ENCODE peak calls at places on chromosomes 4 and X, in four cellular contexts. One of them, this sample, is unnamed.

GRCh38 chr4:4755306-4755705 is 104.2 kb upstream of the MSX1 start:
- DNase-seq in lower lobe of right lung: no peak
- DNase-seq in ovary: no peak
- DNase-seq in heart left ventricle: no peak
- DNase-seq in this sample: no peak

GRCh38 chrX:51336584-51336983 is 4.0 kb downstream of the NUDT10 start:
- DNase-seq in lower lobe of right lung: no peak
- DNase-seq in ovary: peak; percentile 16
- DNase-seq in heart left ventricle: no peak
- DNase-seq in this sample: no peak

GRCh38 chr4:16530688-16531635 is 304.7 kb upstream of the TAPT1 start:
- DNase-seq in lower lobe of right lung: no peak
- DNase-seq in ovary: no peak
- DNase-seq in heart left ventricle: no peak
- DNase-seq in this sample: no peak

GRCh38 chr4:8238061-8238511 is 31.5 kb upstream of the HTRA3 start:
- DNase-seq in lower lobe of right lung: peak; percentile 53
- DNase-seq in ovary: no peak
- DNase-seq in heart left ventricle: no peak
- DNase-seq in this sample: peak; percentile 87

GRCh38 chr4:82044141-82044993 is 329.4 kb downstream of the HNRNPD start:
- DNase-seq in lower lobe of right lung: peak; percentile 81
- DNase-seq in ovary: peak; percentile 55
- DNase-seq in heart left ventricle: peak; percentile 22
- DNase-seq in this sample: peak; percentile 65

GRCh38 chr4:151408380-151408629 is 671 bp upstream of the FHIP1A start:
- DNase-seq in lower lobe of right lung: no peak
- DNase-seq in ovary: no peak
- DNase-seq in heart left ventricle: no peak
- DNase-seq in this sample: no peak

GRCh38 chr4:177453116-177453515 is 10.9 kb upstream of the AGA start:
- DNase-seq in lower lobe of right lung: no peak
- DNase-seq in ovary: no peak
- DNase-seq in heart left ventricle: no peak
- DNase-seq in this sample: no peak

GRCh38 chrX:53279296-53280237 is 1.8 kb downstream of the IQSEC2 start:
- DNase-seq in lower lobe of right lung: no peak
- DNase-seq in ovary: no peak
- DNase-seq in heart left ventricle: no peak
- DNase-seq in this sample: no peak

DNA sequence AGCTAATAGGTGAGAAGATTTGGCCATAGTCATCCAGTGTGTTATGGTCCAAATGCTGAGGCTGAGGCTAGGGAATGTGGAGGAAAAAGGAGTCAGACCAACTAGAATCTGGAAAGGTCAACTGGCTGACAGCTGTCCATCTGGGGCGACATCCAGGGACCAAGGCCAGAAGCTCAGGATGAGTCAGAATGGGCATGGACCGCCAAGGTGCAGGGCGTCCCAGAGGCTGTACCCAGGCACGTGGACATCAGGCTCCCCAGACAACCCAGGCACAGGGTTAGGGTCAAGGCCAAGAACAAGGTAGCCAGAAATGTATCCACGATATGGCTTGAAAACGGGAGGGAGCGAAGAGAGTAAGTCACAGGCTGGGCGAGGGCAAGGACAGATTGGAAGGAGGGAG is 26.1 kb upstream of the PTTG2 start:
- DNase-seq in lower lobe of right lung: no peak
- DNase-seq in ovary: no peak
- DNase-seq in heart left ventricle: no peak
- DNase-seq in this sample: no peak
- H3K36me3 ChIP-seq in lower lobe of right lung: no peaks in the 10 kb centered on the region
- H3K36me3 ChIP-seq in ovary: no peaks in the 10 kb centered on the region
- H3K36me3 ChIP-seq in heart left ventricle: no peaks in the 10 kb centered on the region
- H3K36me3 ChIP-seq in this sample: no peaks in the 10 kb centered on the region

GRCh38 chrX:134780908-134781307 is 122.6 kb upstream of the PLAC1 start:
- DNase-seq in lower lobe of right lung: no peak
- DNase-seq in ovary: no peak
- DNase-seq in heart left ventricle: no peak
- DNase-seq in this sample: no peak

GRCh38 chrX:134776844-134777370 is 118.6 kb upstream of the PLAC1 start:
- DNase-seq in lower lobe of right lung: no peak
- DNase-seq in ovary: no peak
- DNase-seq in heart left ventricle: no peak
- DNase-seq in this sample: no peak

GRCh38 chrX:134782796-134783195 is 124.5 kb upstream of the PLAC1 start:
- DNase-seq in lower lobe of right lung: no peak
- DNase-seq in ovary: no peak
- DNase-seq in heart left ventricle: no peak
- DNase-seq in this sample: no peak
- H3K36me3 ChIP-seq in lower lobe of right lung: peaks cover 57% of the 10 kb centered on the region
- H3K36me3 ChIP-seq in ovary: no peaks in the 10 kb centered on the region
- H3K36me3 ChIP-seq in heart left ventricle: peaks cover 49% of the 10 kb centered on the region
- H3K36me3 ChIP-seq in this sample: no peaks in the 10 kb centered on the region

DNA sequence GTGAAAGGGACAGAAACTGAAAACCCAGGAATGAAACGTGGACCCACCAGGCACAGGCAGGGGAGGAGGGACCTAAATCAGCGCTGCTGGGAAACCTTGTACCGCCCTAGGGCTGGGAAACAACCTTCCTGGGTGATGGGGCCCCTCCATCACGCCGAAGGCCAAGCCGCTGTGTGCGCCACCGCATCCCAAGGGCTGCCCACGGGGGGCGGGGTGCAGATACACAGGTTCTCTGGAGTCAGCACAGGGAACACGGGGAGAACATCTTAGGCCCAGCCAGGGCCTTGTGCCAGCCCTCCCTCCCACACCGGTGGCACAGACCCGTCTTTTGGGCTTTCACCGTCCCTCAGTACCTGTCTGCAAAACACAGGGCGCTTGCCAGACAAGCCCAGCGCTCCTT is 13.0 kb downstream of the UVSSA start:
- DNase-seq in lower lobe of right lung: no peak
- DNase-seq in ovary: no peak
- DNase-seq in heart left ventricle: no peak
- DNase-seq in this sample: no peak
- H3K36me3 ChIP-seq in lower lobe of right lung: peaks cover 67% of the 10 kb centered on the region
- H3K36me3 ChIP-seq in ovary: no peaks in the 10 kb centered on the region
- H3K36me3 ChIP-seq in heart left ventricle: peaks cover 28% of the 10 kb centered on the region
- H3K36me3 ChIP-seq in this sample: no peaks in the 10 kb centered on the region

DNA sequence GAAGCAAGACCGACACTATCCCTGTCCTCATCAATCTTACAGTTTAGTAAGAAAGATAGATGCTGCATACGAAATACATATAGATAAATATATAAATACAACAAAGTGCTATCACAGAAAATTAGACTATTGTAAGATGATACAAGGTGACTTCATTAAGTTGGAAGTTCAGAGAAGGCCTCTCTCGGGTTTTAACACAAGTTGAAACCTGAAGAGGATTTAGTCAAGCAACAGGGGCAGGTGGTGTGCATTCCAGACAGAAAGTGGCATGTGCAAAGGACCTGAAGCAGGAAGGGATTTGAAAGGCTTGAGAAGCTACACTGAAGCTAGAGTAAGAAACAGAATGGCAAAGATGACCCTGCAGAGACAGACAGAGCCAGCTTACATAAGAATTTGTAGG is 36.5 kb downstream of the USP46 start:
- DNase-seq in lower lobe of right lung: no peak
- DNase-seq in ovary: no peak
- DNase-seq in heart left ventricle: no peak
- DNase-seq in this sample: no peak
- H3K36me3 ChIP-seq in lower lobe of right lung: peaks cover 12% of the 10 kb centered on the region
- H3K36me3 ChIP-seq in ovary: no peaks in the 10 kb centered on the region
- H3K36me3 ChIP-seq in heart left ventricle: peaks cover 43% of the 10 kb centered on the region
- H3K36me3 ChIP-seq in this sample: no peaks in the 10 kb centered on the region

GRCh38 chr4:35364321-35364870 is 879.9 kb downstream of the ARAP2 start:
- DNase-seq in lower lobe of right lung: no peak
- DNase-seq in ovary: no peak
- DNase-seq in heart left ventricle: no peak
- DNase-seq in this sample: no peak
- H3K36me3 ChIP-seq in lower lobe of right lung: no peaks in the 10 kb centered on the region
- H3K36me3 ChIP-seq in ovary: no peaks in the 10 kb centered on the region
- H3K36me3 ChIP-seq in heart left ventricle: no peaks in the 10 kb centered on the region
- H3K36me3 ChIP-seq in this sample: no peaks in the 10 kb centered on the region

GRCh38 chr4:3511187-3511586 is 21.0 kb downstream of the LRPAP1 start:
- DNase-seq in lower lobe of right lung: no peak
- DNase-seq in ovary: no peak
- DNase-seq in heart left ventricle: no peak
- DNase-seq in this sample: no peak

GRCh38 chr4:3514221-3514780 is 17.9 kb downstream of the LRPAP1 start:
- DNase-seq in lower lobe of right lung: peak; percentile 39
- DNase-seq in ovary: no peak
- DNase-seq in heart left ventricle: no peak
- DNase-seq in this sample: no peak

GRCh38 chr4:3513807-3514206 is 18.4 kb downstream of the LRPAP1 start:
- DNase-seq in lower lobe of right lung: peak; percentile 35
- DNase-seq in ovary: no peak
- DNase-seq in heart left ventricle: no peak
- DNase-seq in this sample: no peak

GRCh38 chr4:3512279-3512678 is 19.9 kb downstream of the LRPAP1 start:
- DNase-seq in lower lobe of right lung: no peak
- DNase-seq in ovary: no peak
- DNase-seq in heart left ventricle: no peak
- DNase-seq in this sample: no peak

DNA sequence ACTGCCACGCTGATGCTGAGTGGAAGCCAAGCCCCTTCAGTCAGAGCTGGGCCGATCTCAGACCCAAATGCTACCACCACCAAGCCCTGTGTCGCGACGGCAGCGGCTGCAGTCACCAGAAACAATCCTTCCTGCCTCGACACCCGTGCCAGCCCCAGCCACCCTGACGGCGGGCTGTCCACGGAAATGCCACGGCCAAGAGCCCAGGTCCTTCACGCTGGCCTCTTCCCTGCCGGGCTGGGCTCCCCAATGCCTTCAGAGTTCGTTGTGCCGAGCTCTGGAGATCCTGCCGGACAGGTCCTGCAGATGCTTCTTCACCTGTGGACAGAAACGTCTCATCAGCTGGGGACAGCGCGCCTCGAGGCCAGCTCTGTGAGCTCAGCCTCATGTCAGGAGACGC is 19.5 kb downstream of the LRPAP1 start:
- DNase-seq in lower lobe of right lung: no peak
- DNase-seq in ovary: no peak
- DNase-seq in heart left ventricle: no peak
- DNase-seq in this sample: no peak
- H3K36me3 ChIP-seq in lower lobe of right lung: peaks cover 86% of the 10 kb centered on the region
- H3K36me3 ChIP-seq in ovary: no peaks in the 10 kb centered on the region
- H3K36me3 ChIP-seq in heart left ventricle: peaks cover 93% of the 10 kb centered on the region
- H3K36me3 ChIP-seq in this sample: peaks cover 21% of the 10 kb centered on the region

This sample was measured in mucosa of descending colon.